ENCODE peak calls at places on chromosomes 4 and X, in seven cellular contexts. G is GM19239, D is AG09319, H is epithelial cell of proximal tubule, P is AML-193, A is foreskin melanocyte, Z is ascending aorta. S is an unnamed sample.

GRCh38 chrX:153646620-153647373 is at the start of gene DUSP9:
- DNase-seq in A (no peak), G (no peak), P (no peak), H (no peak), Z (peak; percentile 59), D (no peak), S (peak; percentile 30)

GRCh38 chr4:8385611-8386010 is 54.9 kb downstream of the ACOX3 start:
- DNase-seq in A (no peak), Z (no peak), H (no peak), P (no peak), D (no peak), G (no peak), S (no peak)

GRCh38 chr4:156945532-156945931 is 26.1 kb downstream of the PDGFC start:
- DNase-seq in A (no peak), H (no peak), P (no peak), Z (no peak), D (no peak), G (no peak), S (no peak)

GRCh38 chr4:7725951-7726350 is 213.7 kb downstream of the AFAP1 start:
- DNase-seq in H (no peak), D (no peak), P (no peak), Z (no peak), G (no peak), A (no peak), S (no peak)

GRCh38 chr4:152590179-152591031 is 54.5 kb upstream of the FBXW7 start:
- DNase-seq in D (peak; percentile 47), Z (no peak), A (no peak), P (no peak), G (no peak), H (peak; percentile 42), S (peak; percentile 100)

GRCh38 chr4:40909363-40909876 is 159.7 kb downstream of the NSUN7 start:
- DNase-seq in A (peak; percentile 73), P (no peak), G (no peak), H (no peak), D (peak; percentile 63), Z (peak; percentile 86), S (peak; percentile 86)

GRCh38 chr4:122988696-122989095 is 66.3 kb upstream of the NUDT6 start:
- DNase-seq in A (no peak), Z (no peak), G (no peak), H (no peak), D (no peak), P (no peak), S (no peak)

GRCh38 chr4:142282870-142283431 is 563.1 kb downstream of the INPP4B start:
- DNase-seq in P (peak; percentile 23), Z (no peak), G (no peak), A (no peak), D (no peak), H (no peak), S (no peak)

GRCh38 chr4:6991771-6992557 is 51.2 kb upstream of the TADA2B start:
- DNase-seq in Z (peak; percentile 66), H (peak; percentile 87), G (no peak), D (peak; percentile 68), A (peak; percentile 79), P (peak; percentile 34), S (peak; percentile 82)

GRCh38 chr4:156981262-156981661 is 9.7 kb upstream of the PDGFC start:
- DNase-seq in Z (no peak), A (no peak), D (no peak), P (no peak), H (no peak), G (no peak), S (no peak)

GRCh38 chrX:121579016-121579760 is 531.8 kb downstream of the GLUD2 start:
- DNase-seq in G (no peak), P (peak; percentile 1), Z (no peak), D (no peak), H (no peak), A (peak; percentile 6), S (peak; percentile 12)

GRCh38 chr4:76601791-76602190 is 166.8 kb downstream of the SHROOM3 start:
- DNase-seq in P (peak; percentile 32), G (no peak), Z (no peak), A (no peak), H (no peak), D (no peak), S (peak; percentile 78)